ENCODE peak calls at places on chromosomes 3 and 15, in nine cellular contexts. C, M, J, Q, F, I, R, U and B are unnamed samples.

GRCh38 chr3:42115946-42116345 is 24.8 kb downstream of the TRAK1 start:
- DNase-seq in C (no peak), M (no peak), J (no peak), Q (no peak), F (no peak), I (no peak), R (no peak), U (no peak), B (no peak)

GRCh38 chr3:158749977-158750376 is 17.7 kb upstream of the RARRES1 start:
- DNase-seq in C (no peak), M (no peak), J (no peak), Q (no peak), F (no peak), I (no peak), R (no peak), U (no peak), B (no peak)

GRCh38 chr3:9930804-9931418 is 2.7 kb upstream of the CRELD1 start:
- DNase-seq in C (no peak), M (no peak), J (no peak), Q (peak; percentile 19), F (peak; percentile 1), I (no peak), R (no peak), U (no peak), B (no peak)

GRCh38 chr3:71926242-71926560 is 141.3 kb upstream of the PROK2 start:
- DNase-seq in C (no peak), M (no peak), J (no peak), Q (peak; percentile 39), F (peak; percentile 90), I (no peak), R (no peak), U (peak; percentile 4), B (no peak)

GRCh38 chr3:107217161-107217560 is 160.1 kb upstream of the CCDC54 start:
- DNase-seq in C (no peak), M (no peak), J (no peak), Q (no peak), F (no peak), I (no peak), R (no peak), U (peak; percentile 98), B (no peak)

GRCh38 chr3:142844339-142844977 is 44.4 kb downstream of the PCOLCE2 start:
- DNase-seq in C (no peak), M (no peak), J (no peak), Q (peak; percentile 16), F (peak; percentile 47), I (no peak), R (no peak), U (peak; percentile 59), B (no peak)

GRCh38 chr3:29067014-29067413 is 213.9 kb upstream of the RBMS3 start:
- DNase-seq in C (no peak), M (no peak), J (no peak), Q (no peak), F (no peak), I (no peak), R (no peak), U (peak; percentile 35), B (no peak)

GRCh38 chr3:123813876-123814275 is 70.3 kb downstream of the MYLK start:
- DNase-seq in C (no peak), M (no peak), J (no peak), Q (no peak), F (no peak), I (no peak), R (peak; percentile 23), U (peak; percentile 64), B (no peak)

GRCh38 chr3:116440196-116440595 is 5.1 kb downstream of the LSAMP start:
- DNase-seq in C (no peak), M (no peak), J (no peak), Q (no peak), F (no peak), I (no peak), R (no peak), U (peak; percentile 18), B (no peak)

GRCh38 chr3:195753609-195754008 is 32.8 kb downstream of the MUC20 start:
- DNase-seq in C (no peak), M (no peak), J (no peak), Q (no peak), F (no peak), I (no peak), R (no peak), U (no peak), B (no peak)

GRCh38 chr3:12759097-12759679 is at the start of gene TMEM40:
- DNase-seq in C (no peak), M (no peak), J (no peak), Q (no peak), F (no peak), I (no peak), R (no peak), U (peak; percentile 67), B (no peak)

GRCh38 chr3:38829404-38829803 is 13.4 kb upstream of the SCN10A start:
- DNase-seq in C (no peak), M (no peak), J (no peak), Q (peak; percentile 39), F (no peak), I (no peak), R (no peak), U (peak; percentile 84), B (no peak)

GRCh38 chr15:83657549-83657948 is 3.6 kb downstream of the ADAMTSL3 start:
- DNase-seq in C (no peak), M (no peak), J (no peak), Q (no peak), F (no peak), I (no peak), R (no peak), U (no peak), B (no peak)

GRCh38 chr15:39919396-39919739 is 698 bp downstream of the GPR176 start:
- DNase-seq in C (no peak), M (no peak), J (no peak), Q (no peak), F (no peak), I (no peak), R (no peak), U (peak; percentile 32), B (no peak)

GRCh38 chr3:159762238-159762637 is 226.4 kb upstream of the IL12A start:
- DNase-seq in C (no peak), M (no peak), J (no peak), Q (no peak), F (peak; percentile 51), I (no peak), R (no peak), U (peak; percentile 82), B (no peak)

GRCh38 chr15:67775998-67776397 is 49.3 kb upstream of the SKOR1 start:
- DNase-seq in C (no peak), M (no peak), J (no peak), Q (no peak), F (no peak), I (no peak), R (no peak), U (no peak), B (no peak)

GRCh38 chr3:171204942-171205341 is 178.4 kb upstream of the SLC2A2 start:
- DNase-seq in C (no peak), M (no peak), J (no peak), Q (no peak), F (no peak), I (no peak), R (no peak), U (no peak), B (no peak)

GRCh38 chr3:147507638-147508286 is 98.6 kb downstream of the ZIC1 start:
- DNase-seq in C (no peak), M (no peak), J (no peak), Q (no peak), F (no peak), I (no peak), R (peak; percentile 19), U (no peak), B (no peak)

GRCh38 chr3:58266577-58266976 is 29.0 kb downstream of the ABHD6 start:
- DNase-seq in C (no peak), M (no peak), J (no peak), Q (no peak), F (no peak), I (no peak), R (no peak), U (no peak), B (peak; percentile 46)

GRCh38 chr3:133437391-133438093 is 37.7 kb downstream of the BFSP2 start:
- DNase-seq in C (no peak), M (no peak), J (no peak), Q (no peak), F (peak; percentile 70), I (no peak), R (no peak), U (peak; percentile 44), B (no peak)

GRCh38 chr3:38375072-38375471 is 28.5 kb downstream of the XYLB start:
- DNase-seq in C (no peak), M (no peak), J (no peak), Q (no peak), F (no peak), I (no peak), R (no peak), U (no peak), B (no peak)

GRCh38 chr3:18426597-18426996 is 1.5 kb upstream of the SATB1 start:
- DNase-seq in C (no peak), M (no peak), J (no peak), Q (no peak), F (peak; percentile 5), I (no peak), R (no peak), U (no peak), B (no peak)

GRCh38 chr3:9397911-9398714 is 698 bp downstream of the SETD5 start:
- DNase-seq in C (peak; percentile 56), M (peak; percentile 70), J (peak; percentile 22), Q (peak; percentile 40), F (peak; percentile 77), I (no peak), R (peak; percentile 77), U (peak; percentile 44), B (peak; percentile 31)

GRCh38 chr3:184565421-184566211 is 4.0 kb downstream of the EPHB3 start:
- DNase-seq in C (no peak), M (peak; percentile 66), J (no peak), Q (no peak), F (peak; percentile 96), I (no peak), R (no peak), U (peak; percentile 90), B (peak; percentile 46)

GRCh38 chr3:30161370-30161769 is 445.0 kb upstream of the TGFBR2 start:
- DNase-seq in C (no peak), M (no peak), J (no peak), Q (no peak), F (no peak), I (no peak), R (peak; percentile 21), U (no peak), B (peak; percentile 49)